ENCODE peak calls at places on chromosomes 7 and 10, in four cellular contexts. E is colonic mucosa, M is astrocyte of the cerebellum, H is hepatocyte. P is an unnamed sample.

GRCh38 chr7:20033621-20034200 is 183.5 kb downstream of the MACC1 start:
- DNase-seq in E (no peak), M (no peak), H (no peak), P (no peak)

GRCh38 chr7:144820557-144820956 is 15.3 kb downstream of the TPK1 start:
- DNase-seq in E (no peak), M (no peak), H (no peak), P (no peak)

GRCh38 chr7:4845740-4846142 is 16.1 kb downstream of the PAPOLB start:
- DNase-seq in E (no peak), M (no peak), H (peak), P (no peak)

GRCh38 chr10:30284860-30285594 is 64.1 kb downstream of the MTPAP start:
- DNase-seq in E (no peak), M (no peak), H (peak), P (no peak)

GRCh38 chr10:62562101-62562500 is 187.9 kb downstream of the ZNF365 start:
- DNase-seq in E (no peak), M (no peak), H (no peak), P (no peak)

GRCh38 chr7:7223250-7223649 is 40.9 kb downstream of the C1GALT1 start:
- DNase-seq in E (no peak), M (no peak), H (no peak), P (no peak)

GRCh38 chr10:126491476-126491875 is 103.2 kb upstream of the ADAM12 start:
- DNase-seq in E (no peak), M (no peak), H (no peak), P (no peak)

GRCh38 chr7:73879977-73880681 is 19.2 kb downstream of the TMEM270 start:
- DNase-seq in E (no peak), M (no peak), H (no peak), P (no peak)

GRCh38 chr7:20340839-20341238 is 10.1 kb downstream of the ITGB8 start:
- DNase-seq in E (peak), M (peak), H (no peak), P (no peak)

GRCh38 chr10:7794627-7795026 is 6.7 kb downstream of the ATP5F1C start:
- DNase-seq in E (no peak), M (no peak), H (no peak), P (no peak)

GRCh38 chr7:99255463-99255862 is 17.2 kb upstream of the MYH16 start:
- DNase-seq in E (no peak), M (no peak), H (no peak), P (no peak)

GRCh38 chr7:148340881-148341280 is 249.7 kb upstream of the C7orf33 start:
- DNase-seq in E (no peak), M (no peak), H (no peak), P (no peak)

GRCh38 chr7:300048-300447 is 10.1 kb downstream of the FOXL3 start:
- DNase-seq in E (no peak), M (no peak), H (no peak), P (no peak)

GRCh38 chr10:28947209-28947608 is 269.9 kb downstream of the BAMBI start:
- DNase-seq in E (no peak), M (no peak), H (peak), P (no peak)

GRCh38 chr7:135748770-135749169 is at the start of gene FAM180A:
- DNase-seq in E (peak), M (no peak), H (no peak), P (no peak)

GRCh38 chr7:150715293-150715692 is 1.1 kb upstream of the GIMAP1 start:
- DNase-seq in E (no peak), M (no peak), H (no peak), P (no peak)

GRCh38 chr7:150716939-150717338 is 526 bp downstream of the GIMAP1 start:
- DNase-seq in E (no peak), M (no peak), H (no peak), P (no peak)

GRCh38 chr7:150717821-150718420 is 1.5 kb downstream of the GIMAP1 start:
- DNase-seq in E (no peak), M (no peak), H (no peak), P (no peak)

GRCh38 chr7:150715738-150716137 is 675 bp upstream of the GIMAP1 start:
- DNase-seq in E (no peak), M (no peak), H (no peak), P (no peak)

GRCh38 chr7:150716368-150716767 is at the start of gene GIMAP1:
- DNase-seq in E (no peak), M (no peak), H (no peak), P (peak)
- H3K4me3 ChIP-seq in E (peak), M (no peak), H (no peak), P (peak)

GRCh38 chr10:90993340-90993739 is 72.5 kb upstream of the ANKRD1 start:
- DNase-seq in E (no peak), M (no peak), H (no peak), P (no peak)
- H3K4me3 ChIP-seq in E (no peak), M (no peak), H (no peak), P (no peak)

GRCh38 chr10:79285315-79286185 is 61.7 kb upstream of the PPIF start:
- DNase-seq in E (no peak), M (no peak), H (no peak), P (no peak)
- H3K4me3 ChIP-seq in E (no peak), M (no peak), H (no peak), P (no peak)

GRCh38 chr7:120987683-120988590 is 574 bp upstream of the CPED1 start:
- DNase-seq in E (peak), M (peak), H (peak), P (peak)

GRCh38 chr7:120990468-120991118 is 2.1 kb downstream of the CPED1 start:
- DNase-seq in E (no peak), M (no peak), H (no peak), P (no peak)

GRCh38 chr7:120989571-120990220 is 1.2 kb downstream of the CPED1 start:
- DNase-seq in E (no peak), M (no peak), H (no peak), P (no peak)

GRCh38 chr7:120987280-120987679 is 1.2 kb upstream of the CPED1 start:
- DNase-seq in E (no peak), M (no peak), H (no peak), P (no peak)

DNA sequence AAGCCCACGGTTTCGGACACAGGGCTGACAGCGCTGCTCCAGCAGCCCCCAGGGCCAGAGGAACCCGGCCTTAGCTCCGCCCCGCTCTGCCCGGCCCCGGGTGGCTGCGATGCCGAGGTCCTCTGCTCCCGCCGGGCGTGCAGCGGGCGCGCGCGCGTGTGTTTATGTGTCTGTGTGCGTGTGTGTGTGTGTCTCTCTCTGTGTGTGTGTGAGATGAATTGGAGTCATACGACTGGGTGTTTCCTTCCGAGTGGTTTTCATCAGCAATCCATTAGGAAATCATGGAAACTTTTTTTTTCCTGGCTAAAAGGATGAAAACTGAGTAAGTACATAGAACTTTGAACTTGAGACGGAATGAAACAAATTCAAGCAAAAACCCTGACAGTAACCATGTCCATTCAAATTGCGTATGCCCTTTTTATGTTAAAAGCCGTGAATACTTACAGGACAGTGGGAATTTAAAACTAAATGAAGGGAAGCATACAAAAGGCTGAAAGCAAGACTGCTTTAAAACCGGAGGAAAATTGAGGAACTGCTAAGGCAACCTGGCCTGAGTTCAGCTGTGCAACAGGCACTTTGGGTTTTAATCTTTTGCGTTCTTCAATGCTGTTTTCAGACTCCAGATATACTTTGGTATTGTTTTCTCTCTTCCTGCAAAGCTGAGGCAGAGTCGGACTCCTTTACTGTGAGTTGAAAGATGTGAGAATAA is at the start of gene CPED1:
- DNase-seq in E (peak), M (no peak), H (peak), P (peak)
- H3K4me3 ChIP-seq in E (peak), M (peak), H (peak), P (no peak)

GRCh38 chr10:20473361-20473760 is 423.8 kb downstream of the NEBL start:
- DNase-seq in E (no peak), M (no peak), H (no peak), P (no peak)
- H3K4me3 ChIP-seq in E (no peak), M (no peak), H (no peak), P (no peak)

GRCh38 chr7:47326808-47327207 is 255.1 kb downstream of the TNS3 start:
- DNase-seq in E (peak), M (no peak), H (peak), P (peak)
- H3K4me3 ChIP-seq in E (no peak), M (peak), H (no peak), P (no peak)

GRCh38 chr10:34299105-34299611 is 515.9 kb downstream of the PARD3 start:
- DNase-seq in E (no peak), M (no peak), H (no peak), P (no peak)
- H3K4me3 ChIP-seq in E (no peak), M (no peak), H (no peak), P (no peak)

GRCh38 chr7:155372782-155373358 is 75.2 kb downstream of the INSIG1 start:
- DNase-seq in E (no peak), M (no peak), H (no peak), P (no peak)

GRCh38 chr7:155375337-155376277 is 77.9 kb downstream of the INSIG1 start:
- DNase-seq in E (no peak), M (peak), H (no peak), P (no peak)

GRCh38 chr7:155371884-155372781 is 74.5 kb downstream of the INSIG1 start:
- DNase-seq in E (no peak), M (no peak), H (peak), P (no peak)

GRCh38 chr7:155374276-155375252 is 76.9 kb downstream of the INSIG1 start:
- DNase-seq in E (no peak), M (no peak), H (no peak), P (no peak)

GRCh38 chr7:155373359-155374273 is 75.9 kb downstream of the INSIG1 start:
- DNase-seq in E (no peak), M (no peak), H (no peak), P (no peak)
- H3K4me3 ChIP-seq in E (peak), M (peak), H (no peak), P (no peak)

GRCh38 chr7:27149817-27150567 is 2.4 kb downstream of the HOXA3 start:
- DNase-seq in E (peak), M (no peak), H (no peak), P (no peak)

GRCh38 chr7:27146491-27147210 is 923 bp downstream of the HOXA6 start:
- DNase-seq in E (peak), M (no peak), H (no peak), P (no peak)

GRCh38 chr7:27147211-27148030 is at the start of gene HOXA6:
- DNase-seq in E (peak), M (no peak), H (no peak), P (peak)

GRCh38 chr7:27148776-27149641 is 1.4 kb upstream of the HOXA6 start:
- DNase-seq in E (peak), M (no peak), H (no peak), P (no peak)

GRCh38 chr7:27148031-27148775 is 629 bp upstream of the HOXA6 start:
- DNase-seq in E (peak), M (no peak), H (no peak), P (no peak)
- H3K4me3 ChIP-seq in E (peak), M (no peak), H (no peak), P (peak)

P was measured in small intestine.